ENCODE peak calls at places on chromosomes 2 and 18, in six cellular contexts. I, B, H, F, C and R are unnamed samples. For H3K79me1, the result is how much of the 10 kb centered on the place peaks cover.

GRCh38 chr2:85793584-85793983 is 39.8 kb downstream of the ATOH8 start:
- DNase-seq in I (no peak), B (no peak), H (no peak), F (no peak), C (peak), R (no peak)

GRCh38 chr2:85875613-85876012 is 13.2 kb downstream of the ST3GAL5 start:
- DNase-seq in I (no peak), B (no peak), H (no peak), F (no peak), C (no peak), R (no peak)

GRCh38 chr2:38797276-38797675 is 19.3 kb downstream of the GEMIN6 start:
- DNase-seq in I (no peak), B (peak), H (peak), F (no peak), C (peak), R (no peak)

GRCh38 chr2:239368906-239369584 is 31.8 kb downstream of the HDAC4 start:
- DNase-seq in I (no peak), B (no peak), H (no peak), F (no peak), C (no peak), R (no peak)

GRCh38 chr2:8577573-8577972 is 104.3 kb upstream of the ID2 start:
- DNase-seq in I (no peak), B (no peak), H (no peak), F (no peak), C (no peak), R (no peak)

GRCh38 chr18:63175264-63175663 is 144.3 kb downstream of the BCL2 start:
- DNase-seq in I (no peak), B (no peak), H (no peak), F (no peak), C (peak), R (no peak)

GRCh38 chr2:30963184-30963583 is 155.9 kb upstream of the CAPN13 start:
- DNase-seq in I (no peak), B (no peak), H (no peak), F (no peak), C (no peak), R (no peak)

GRCh38 chr2:136131961-136132839 is 14.3 kb upstream of the CXCR4 start:
- DNase-seq in I (no peak), B (no peak), H (no peak), F (no peak), C (no peak), R (no peak)

GRCh38 chr2:212027681-212028628 is 510.6 kb downstream of the ERBB4 start:
- DNase-seq in I (no peak), B (peak), H (peak), F (no peak), C (no peak), R (no peak)

GRCh38 chr2:135798275-135798705 is 38.7 kb downstream of the LCT start:
- DNase-seq in I (no peak), B (no peak), H (no peak), F (no peak), C (no peak), R (no peak)

GRCh38 chr18:46211816-46212215 is 107.6 kb downstream of the HAUS1 start:
- DNase-seq in I (no peak), B (peak), H (peak), F (no peak), C (no peak), R (no peak)

GRCh38 chr2:220670461-220670979 is 901.6 kb downstream of the EPHA4 start:
- DNase-seq in I (no peak), B (no peak), H (no peak), F (no peak), C (no peak), R (peak)

GRCh38 chr2:19349911-19350677 is 8.3 kb downstream of the OSR1 start:
- DNase-seq in I (peak), B (no peak), H (peak), F (no peak), C (peak), R (peak)

GRCh38 chr2:16881122-16881521 is 215.5 kb upstream of the CYRIA start:
- DNase-seq in I (no peak), B (no peak), H (no peak), F (no peak), C (peak), R (no peak)

GRCh38 chr2:44121899-44122298 is 46.8 kb upstream of the PPM1B start:
- DNase-seq in I (no peak), B (no peak), H (no peak), F (no peak), C (no peak), R (no peak)

GRCh38 chr2:210198326-210198725 is 26.9 kb downstream of the ACADL start:
- DNase-seq in I (no peak), B (peak), H (peak), F (no peak), C (no peak), R (no peak)

GRCh38 chr2:174465327-174465726 is 21.5 kb downstream of the GPR155 start:
- DNase-seq in I (peak), B (no peak), H (peak), F (no peak), C (peak), R (no peak)

GRCh38 chr2:201707753-201708152 is 9.3 kb upstream of the MPP4 start:
- DNase-seq in I (no peak), B (peak), H (no peak), F (no peak), C (no peak), R (no peak)

GRCh38 chr2:212911011-212911410 is 240.4 kb downstream of the IKZF2 start:
- DNase-seq in I (no peak), B (no peak), H (no peak), F (no peak), C (no peak), R (no peak)

GRCh38 chr2:45960057-45960863 is 308.8 kb downstream of the PRKCE start:
- DNase-seq in I (no peak), B (no peak), H (no peak), F (no peak), C (no peak), R (no peak)

GRCh38 chr18:5527603-5528002 is 16.2 kb downstream of the EPB41L3 start:
- DNase-seq in I (no peak), B (peak), H (no peak), F (no peak), C (peak), R (no peak)

GRCh38 chr18:69757733-69758132 is 189.9 kb downstream of the CD226 start:
- DNase-seq in I (peak), B (peak), H (no peak), F (no peak), C (no peak), R (no peak)

GRCh38 chr2:14632133-14632936 is at the start of gene LRATD1:
- DNase-seq in I (peak), B (peak), H (peak), F (peak), C (peak), R (peak)

GRCh38 chr18:79912409-79912991 is 39.0 kb downstream of the SLC66A2 start:
- DNase-seq in I (peak), B (no peak), H (peak), F (no peak), C (no peak), R (no peak)

GRCh38 chr2:40416486-40416885 is 35.4 kb downstream of the SLC8A1 start:
- DNase-seq in I (no peak), B (peak), H (no peak), F (no peak), C (peak), R (no peak)

GRCh38 chr2:141766225-141766624 is 364.6 kb downstream of the LRP1B start:
- DNase-seq in I (no peak), B (no peak), H (peak), F (no peak), C (no peak), R (no peak)

GRCh38 chr2:141767051-141767450 is 363.8 kb downstream of the LRP1B start:
- DNase-seq in I (peak), B (peak), H (peak), F (no peak), C (no peak), R (no peak)

DNA sequence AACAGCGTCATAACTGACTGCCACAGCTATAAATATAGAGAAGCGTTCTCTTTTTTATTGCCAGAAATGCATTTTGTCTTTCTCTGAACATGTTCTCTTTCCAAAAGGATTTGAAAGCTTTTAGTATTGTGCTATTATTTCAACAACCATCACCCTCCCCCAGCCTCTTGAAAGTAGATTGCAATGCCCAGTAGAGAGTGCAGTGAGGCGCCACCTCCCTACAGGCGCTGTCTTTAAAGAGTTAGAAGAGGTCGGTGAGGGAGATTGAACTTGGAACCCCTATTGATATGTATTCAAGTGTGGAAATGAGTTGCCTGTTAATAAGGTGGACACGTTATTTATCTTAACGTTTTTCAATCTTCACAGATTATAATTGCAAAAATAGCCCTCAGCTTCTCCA is 360.3 kb downstream of the LRP1B start:
- DNase-seq in I (peak), B (no peak), H (no peak), F (no peak), C (no peak), R (no peak)
- H3K23ac ChIP-seq in I (no peak), B (no peak), H (no peak), F (no peak), C (no peak), R (no peak)

GRCh38 chr18:30501594-30501993 is 540.9 kb downstream of the DSC3 start:
- DNase-seq in I (no peak), B (no peak), H (no peak), F (no peak), C (no peak), R (no peak)
- H3K79me1 ChIP-seq in I (under half), B (under half), H (under half), F (under half), C (under half), R (under half)

DNA sequence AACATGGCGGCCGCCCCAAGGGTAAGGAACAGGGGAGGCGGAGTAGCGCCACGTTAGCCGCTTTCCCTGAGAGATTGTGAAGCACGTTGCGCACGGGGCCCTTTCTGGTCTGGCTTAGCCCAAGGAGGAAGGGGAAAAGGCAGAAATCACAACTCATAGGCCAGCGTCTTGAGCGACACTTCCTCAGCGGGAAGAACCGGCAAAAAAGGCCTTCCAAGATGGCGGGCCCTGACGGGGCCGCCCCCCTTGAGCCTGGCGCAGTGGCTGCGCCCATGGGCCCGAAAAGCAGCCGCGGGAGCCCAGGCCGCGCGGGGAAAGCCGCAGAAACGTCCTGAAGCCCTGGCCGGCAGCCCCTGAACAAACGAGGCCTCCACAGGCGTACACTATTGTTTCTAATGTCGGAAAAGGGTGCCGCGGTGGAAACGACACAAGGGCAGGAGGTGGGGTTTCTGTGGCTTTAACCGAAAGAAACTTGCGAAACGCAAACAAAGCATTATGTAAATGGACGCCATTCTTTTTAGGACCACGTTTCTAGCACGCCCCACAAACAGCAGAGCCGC is 919 bp upstream of the PCBP1 start:
- DNase-seq in I (peak), B (peak), H (peak), F (no peak), C (peak), R (peak)
- H3K23ac ChIP-seq in I (peak), B (peak), H (peak), F (no peak), C (no peak), R (peak)

DNA sequence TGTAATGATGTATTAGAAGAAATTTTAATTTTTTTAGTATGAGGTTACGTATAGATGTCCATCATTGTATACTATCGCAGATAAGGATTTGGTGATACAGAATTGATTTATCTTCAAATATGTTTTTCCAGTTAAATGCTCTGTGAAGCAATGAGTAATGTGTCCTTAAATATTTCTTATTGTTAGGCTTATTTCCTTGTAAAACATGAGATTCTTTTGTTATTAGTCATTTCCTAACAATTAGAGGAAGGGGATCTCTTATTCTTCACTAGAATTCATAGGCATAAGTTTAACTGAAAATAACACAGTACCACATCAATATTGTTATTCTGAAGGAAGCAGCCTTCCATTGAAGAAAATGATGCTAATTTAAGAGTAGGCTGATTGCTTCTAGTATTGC is 15.5 kb upstream of the OTX1 start:
- DNase-seq in I (no peak), B (no peak), H (no peak), F (no peak), C (no peak), R (no peak)
- H3K79me1 ChIP-seq in I (under half), B (under half), H (under half), F (under half), C (under half), R (under half)